ENCODE peak calls at places on chromosomes 4 and X, in nine cellular contexts. G, U, B, Q, S, E, N, Y and T are unnamed samples. For H3K4me1, the result is how much of the 10 kb centered on the place peaks cover.

GRCh38 chr4:145435646-145436045 is 46.0 kb upstream of the SMAD1 start:
- DNase-seq in G (no peak), U (no peak), B (no peak), Q (no peak), S (no peak), E (no peak), N (no peak), Y (no peak), T (no peak)

GRCh38 chr4:53014881-53015280 is 152.8 kb downstream of the RASL11B start:
- DNase-seq in G (no peak), U (no peak), B (no peak), Q (no peak), S (no peak), E (no peak), N (no peak), Y (no peak), T (no peak)

GRCh38 chrX:121389976-121390709 is 342.7 kb downstream of the GLUD2 start:
- DNase-seq in G (no peak), U (no peak), B (no peak), Q (no peak), S (no peak), E (no peak), N (no peak), Y (no peak), T (no peak)

GRCh38 chr4:145308598-145308997 is 128.2 kb upstream of the OTUD4 start:
- DNase-seq in G (no peak), U (no peak), B (no peak), Q (no peak), S (no peak), E (peak), N (no peak), Y (no peak), T (no peak)

GRCh38 chr4:182764137-182764536 is 153.0 kb downstream of the DCTD start:
- DNase-seq in G (no peak), U (no peak), B (no peak), Q (no peak), S (no peak), E (no peak), N (no peak), Y (no peak), T (no peak)

GRCh38 chr4:146520894-146521542 is 722 bp downstream of the SLC10A7 start:
- DNase-seq in G (peak), U (no peak), B (peak), Q (no peak), S (no peak), E (peak), N (no peak), Y (peak), T (no peak)

GRCh38 chr4:101791189-101791572 is 651 bp downstream of the BANK1 start:
- DNase-seq in G (peak), U (no peak), B (no peak), Q (no peak), S (no peak), E (no peak), N (no peak), Y (no peak), T (peak)

GRCh38 chrX:153991013-153991580 is 18.5 kb downstream of the TMEM187 start:
- DNase-seq in G (no peak), U (no peak), B (no peak), Q (no peak), S (no peak), E (no peak), N (no peak), Y (no peak), T (no peak)

GRCh38 chr4:41575207-41575606 is 37.2 kb downstream of the LIMCH1 start:
- DNase-seq in G (no peak), U (no peak), B (no peak), Q (no peak), S (no peak), E (no peak), N (no peak), Y (no peak), T (no peak)

GRCh38 chrX:35664838-35665237 is 133.3 kb upstream of the MAGEB16 start:
- DNase-seq in G (no peak), U (no peak), B (no peak), Q (no peak), S (no peak), E (no peak), N (no peak), Y (no peak), T (no peak)
- TF ChIP-seq CTCF in G (no peak), U (no peak), B (no peak), Q (no peak), S (no peak), E (no peak), N (no peak), Y (no peak), T (no peak)

DNA sequence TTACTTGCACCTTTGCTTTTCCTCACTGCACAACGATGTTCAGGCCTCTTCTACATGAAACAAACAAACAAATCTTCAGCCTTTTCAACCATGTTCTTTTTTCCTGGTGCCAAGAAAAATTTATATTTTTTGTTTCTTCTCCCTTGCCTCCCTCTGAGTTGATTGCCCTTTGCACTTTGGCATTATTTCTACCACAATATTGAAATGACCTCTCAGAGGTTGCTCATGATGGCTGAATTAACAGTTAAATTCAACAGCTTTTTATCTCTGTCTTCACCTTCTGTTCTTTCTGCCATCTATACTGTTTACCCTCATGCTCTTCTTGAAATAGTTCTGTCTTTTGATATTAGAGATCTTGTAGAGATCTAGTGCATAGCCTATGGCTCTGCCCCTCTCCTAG is 308.9 kb downstream of the ARHGAP24 start:
- DNase-seq in G (no peak), U (no peak), B (no peak), Q (no peak), S (no peak), E (no peak), N (no peak), Y (no peak), T (no peak)
- H3K4me1 ChIP-seq in G (under half), U (under half), B (under half), Q (under half), S (under half), E (under half), N (under half), Y (under half), T (half or more)

DNA sequence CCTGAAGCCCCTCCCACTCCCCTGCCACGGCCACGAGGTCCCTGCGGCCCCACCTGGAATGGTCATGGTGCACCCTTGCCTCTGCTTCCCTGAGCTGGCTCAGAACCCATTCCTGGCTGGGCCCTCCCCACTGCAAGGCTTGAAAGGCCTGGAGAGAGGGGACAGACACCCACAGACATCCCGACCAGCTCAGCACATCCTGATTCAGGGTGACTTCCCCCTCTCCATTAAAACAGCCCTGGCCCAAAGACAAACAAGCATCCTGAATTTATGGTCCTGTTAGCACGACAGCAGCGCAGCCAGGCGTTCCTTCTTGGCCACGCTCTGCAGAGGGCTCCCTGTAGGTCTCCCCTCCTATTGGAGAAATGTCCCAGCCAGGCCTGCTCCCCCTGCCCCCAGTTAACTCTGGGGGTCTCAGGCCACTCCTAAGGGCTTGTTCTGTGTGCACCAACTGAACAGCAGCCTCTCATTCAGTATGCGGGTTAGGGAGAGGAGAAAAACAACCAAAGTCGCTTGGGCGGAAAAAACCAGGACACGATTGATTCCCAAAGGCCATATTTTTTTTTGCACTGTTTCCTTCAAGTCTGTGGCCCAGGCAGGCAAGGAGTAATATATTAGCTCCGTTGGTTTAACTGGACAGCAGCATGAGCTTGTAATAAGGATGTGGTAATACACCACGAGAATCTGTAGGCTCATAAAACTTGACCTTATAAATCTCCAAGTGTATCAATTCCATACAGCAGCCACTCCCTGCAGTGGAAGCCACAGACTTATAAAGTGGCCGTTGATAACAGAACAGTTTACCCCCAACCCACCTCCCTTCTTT is 106.7 kb upstream of the MSX1 start:
- DNase-seq in G (no peak), U (no peak), B (no peak), Q (no peak), S (no peak), E (no peak), N (no peak), Y (no peak), T (no peak)
- TF ChIP-seq POLR2AphosphoS5 in G (no peak), U (no peak), B (no peak), Q (no peak), S (no peak), E (no peak), N (no peak), Y (no peak), T (no peak)

DNA sequence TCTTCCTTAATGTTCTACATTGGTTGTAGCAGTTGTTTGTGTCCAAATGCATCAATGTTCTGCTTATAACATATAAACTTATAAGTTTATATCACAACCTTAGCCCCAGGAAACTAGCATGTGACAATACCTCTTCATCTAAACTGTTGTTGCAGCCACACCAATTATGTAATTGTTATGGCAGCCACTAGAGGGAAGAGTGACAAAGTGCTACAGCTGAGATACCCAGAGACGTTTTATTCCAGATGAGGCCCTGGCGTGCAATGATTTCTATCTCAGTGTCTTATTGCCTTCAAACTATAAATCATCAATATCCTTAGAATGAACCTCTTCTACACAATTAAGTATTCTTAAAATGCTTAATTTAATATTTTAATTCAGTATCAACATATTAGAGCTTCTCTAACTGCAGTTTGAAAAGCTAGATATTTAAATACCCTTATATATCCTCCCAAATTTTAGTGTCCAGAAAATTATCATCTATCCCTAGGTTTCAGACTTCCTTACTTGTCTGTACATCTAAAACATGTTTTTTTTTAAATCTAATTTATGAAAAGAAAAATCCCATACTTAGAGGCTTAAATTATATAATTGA is 171.6 kb downstream of the PCDH10 start:
- DNase-seq in G (no peak), U (no peak), B (peak), Q (no peak), S (no peak), E (no peak), N (no peak), Y (no peak), T (no peak)
- TF ChIP-seq CTCF in G (peak), U (no peak), B (peak), Q (no peak), S (peak), E (peak), N (no peak), Y (peak), T (peak)

GRCh38 chr4:67565284-67565683 is 6.8 kb downstream of the STAP1 start:
- DNase-seq in G (no peak), U (no peak), B (no peak), Q (no peak), S (no peak), E (no peak), N (no peak), Y (no peak), T (no peak)
- H3K4me1 ChIP-seq in G (under half), U (under half), B (under half), Q (under half), S (under half), E (under half), N (under half), Y (under half), T (under half)

DNA sequence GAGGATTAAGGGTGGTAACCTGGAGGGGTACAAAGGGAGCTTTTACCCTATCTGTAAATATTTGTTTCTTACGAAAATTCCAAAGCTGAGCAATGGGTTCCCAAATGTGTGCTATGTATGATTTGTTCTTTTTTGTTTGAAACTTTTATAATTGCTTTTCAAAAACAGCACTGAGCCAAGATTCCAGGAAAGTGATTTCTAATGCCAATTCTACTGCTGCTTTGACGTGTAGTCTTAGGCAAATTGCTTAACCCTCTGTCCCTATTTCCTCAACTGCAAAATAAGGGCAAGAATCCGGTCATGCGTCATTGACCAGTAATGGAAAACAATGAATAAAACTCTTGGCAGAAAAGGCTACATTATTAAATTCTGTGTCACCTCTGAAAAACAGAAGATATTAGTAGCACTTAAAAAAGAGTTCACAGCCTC is 454.7 kb downstream of the IL15 start:
- DNase-seq in G (no peak), U (no peak), B (no peak), Q (no peak), S (no peak), E (no peak), N (no peak), Y (no peak), T (no peak)
- TF ChIP-seq POLR2AphosphoS5 in G (peak), U (peak), B (no peak), Q (peak), S (no peak), E (no peak), N (peak), Y (peak), T (no peak)